ENCODE peak calls at places on chromosomes 7 and 10, in five cellular contexts. J is CD4-positive, alpha-beta memory T cell; A is AG10803; M is CD8-positive, alpha-beta T cell; Q is HL-60. D is an unnamed sample.

GRCh38 chr7:31114593-31115343 is 62.7 kb downstream of the ADCYAP1R1 start:
- DNase-seq in A (peak), J (no peak), Q (no peak), M (no peak), D (no peak)

GRCh38 chr7:12069757-12070156 is 141.3 kb upstream of the TMEM106B start:
- DNase-seq in Q (no peak), J (no peak), A (no peak), M (no peak), D (no peak)

GRCh38 chr10:43680035-43680434 is 31.4 kb upstream of the ZNF32 start:
- DNase-seq in J (no peak), A (no peak), M (no peak), Q (no peak), D (no peak)

GRCh38 chr10:129796611-129797420 is 167.3 kb downstream of the EBF3 start:
- DNase-seq in Q (peak), J (no peak), A (no peak), M (no peak), D (no peak)

GRCh38 chr7:10981317-10981716 is 7.6 kb downstream of the PHF14 start:
- DNase-seq in Q (no peak), M (no peak), A (no peak), J (no peak), D (no peak)

GRCh38 chr7:90686146-90686545 is 90.0 kb downstream of the CDK14 start:
- DNase-seq in J (no peak), A (no peak), M (no peak), Q (no peak), D (no peak)

GRCh38 chr7:86947956-86948355 is 111.5 kb downstream of the ELAPOR2 start:
- DNase-seq in J (no peak), Q (no peak), M (no peak), A (peak), D (no peak)

GRCh38 chr7:54014765-54015164 is 527.4 kb upstream of the VSTM2A start:
- DNase-seq in J (no peak), M (no peak), A (no peak), Q (no peak), D (no peak)

GRCh38 chr7:132419538-132419937 is 156.7 kb downstream of the PLXNA4 start:
- DNase-seq in J (no peak), M (no peak), Q (no peak), A (no peak), D (no peak)

GRCh38 chr10:51602326-51602725 is 97.1 kb downstream of the CSTF2T start:
- DNase-seq in Q (no peak), J (no peak), M (no peak), A (peak), D (no peak)

GRCh38 chr10:121661451-121661851 is 63.2 kb upstream of the FGFR2 start:
- DNase-seq in Q (no peak), A (no peak), M (no peak), J (no peak), D (no peak)

GRCh38 chr10:71555087-71555728 is 158.5 kb downstream of the CDH23 start:
- DNase-seq in A (no peak), J (no peak), M (no peak), Q (no peak), D (no peak)

GRCh38 chr10:80382989-80383388 is 25.4 kb upstream of the PRXL2A start:
- DNase-seq in M (peak), A (peak), J (no peak), Q (no peak), D (peak)
- H3K4me3 ChIP-seq in M (no peak), A (no peak), J (no peak), Q (no peak), D (no peak)

GRCh38 chr7:122305475-122306319 is 1.1 kb upstream of the FEZF1 start:
- DNase-seq in A (no peak), Q (no peak), J (no peak), M (no peak), D (no peak)
- H3K4me3 ChIP-seq in A (no peak), Q (no peak), J (no peak), M (no peak), D (no peak)

GRCh38 chr10:61640876-61641275 is 21.9 kb upstream of the CABCOCO1 start:
- DNase-seq in Q (no peak), J (no peak), A (no peak), M (no peak), D (no peak)

GRCh38 chr10:61639952-61640351 is 22.8 kb upstream of the CABCOCO1 start:
- DNase-seq in J (no peak), M (no peak), A (no peak), Q (no peak), D (no peak)

GRCh38 chr10:61642073-61642637 is 20.6 kb upstream of the CABCOCO1 start:
- DNase-seq in J (no peak), Q (no peak), A (peak), M (no peak), D (no peak)

GRCh38 chr10:61642692-61643091 is 20.0 kb upstream of the CABCOCO1 start:
- DNase-seq in A (peak), Q (no peak), J (no peak), M (no peak), D (no peak)

DNA sequence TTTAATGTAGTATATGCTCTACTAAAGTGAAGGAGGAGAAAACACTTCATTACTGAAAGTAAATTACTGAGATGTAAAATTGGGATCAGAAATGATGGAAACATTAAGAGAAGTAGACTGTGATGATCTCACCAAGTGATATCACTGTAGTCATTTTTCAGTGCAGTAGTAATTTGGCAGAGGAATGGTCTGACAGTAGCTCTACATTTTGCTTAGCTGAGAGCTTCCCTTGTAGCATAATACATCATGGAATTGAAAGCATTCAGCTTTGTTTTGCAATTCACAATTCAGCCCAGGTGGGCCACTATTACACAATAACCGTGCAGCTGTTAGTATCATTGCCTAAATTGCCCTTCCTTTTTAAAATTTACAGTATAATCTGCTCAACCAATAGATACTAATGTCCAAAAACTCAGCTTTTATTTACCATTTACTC is 19.4 kb upstream of the CABCOCO1 start:
- DNase-seq in Q (peak), A (peak), J (no peak), M (no peak), D (no peak)
- H3K4me3 ChIP-seq in Q (no peak), A (no peak), J (no peak), M (no peak), D (no peak)

GRCh38 chr10:21402606-21403083 is 122.8 kb downstream of the SKIDA1 start:
- DNase-seq in A (peak), Q (no peak), M (no peak), J (no peak), D (no peak)

GRCh38 chr10:21401196-21401595 is 124.3 kb downstream of the SKIDA1 start:
- DNase-seq in M (no peak), A (peak), J (no peak), Q (no peak), D (no peak)

GRCh38 chr10:21396889-21397288 is 128.6 kb downstream of the SKIDA1 start:
- DNase-seq in M (no peak), A (no peak), Q (no peak), J (no peak), D (no peak)

GRCh38 chr10:21399392-21400015 is 126.0 kb downstream of the SKIDA1 start:
- DNase-seq in A (peak), Q (no peak), J (no peak), M (no peak), D (no peak)

GRCh38 chr10:21398549-21399345 is 126.7 kb downstream of the SKIDA1 start:
- DNase-seq in A (peak), Q (no peak), M (no peak), J (no peak), D (no peak)
- H3K4me3 ChIP-seq in A (no peak), Q (no peak), M (no peak), J (no peak), D (no peak)

DNA sequence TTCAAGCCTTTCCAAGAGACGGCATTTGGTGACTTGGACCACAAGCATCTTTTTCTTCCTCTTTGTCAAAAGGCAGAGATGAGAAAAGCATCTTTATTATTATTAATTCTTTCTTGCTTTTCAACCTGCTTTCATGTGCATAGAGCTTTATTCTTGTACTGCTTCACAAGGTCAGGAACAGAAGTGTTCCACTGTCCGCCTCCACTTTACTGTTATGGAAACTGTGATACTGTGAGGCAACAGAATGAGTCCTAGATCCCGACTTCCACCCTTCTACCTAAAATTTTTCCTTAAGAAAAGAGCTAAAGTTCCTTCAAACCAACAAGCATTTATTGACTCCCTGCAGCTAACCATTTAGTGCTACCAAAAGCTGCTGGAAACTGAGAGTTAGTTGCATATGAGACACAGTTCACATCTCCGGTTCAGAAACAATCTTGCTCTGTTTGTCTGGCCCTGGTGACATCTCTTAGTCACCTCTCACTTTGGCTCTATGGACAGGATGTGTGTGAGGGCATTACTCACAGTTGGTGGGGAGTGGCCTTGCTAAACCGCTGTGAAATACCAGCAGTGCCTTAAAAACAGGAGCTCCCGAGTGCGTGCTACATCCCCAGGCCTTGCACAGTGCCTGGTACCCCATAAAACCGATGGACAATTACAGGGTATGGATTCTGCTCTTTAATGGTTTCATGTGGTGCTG is 77.1 kb upstream of the TRIL start:
- DNase-seq in Q (no peak), A (peak), M (no peak), J (no peak), D (no peak)
- H3K4me3 ChIP-seq in Q (no peak), A (no peak), M (no peak), J (no peak), D (no peak)

DNA sequence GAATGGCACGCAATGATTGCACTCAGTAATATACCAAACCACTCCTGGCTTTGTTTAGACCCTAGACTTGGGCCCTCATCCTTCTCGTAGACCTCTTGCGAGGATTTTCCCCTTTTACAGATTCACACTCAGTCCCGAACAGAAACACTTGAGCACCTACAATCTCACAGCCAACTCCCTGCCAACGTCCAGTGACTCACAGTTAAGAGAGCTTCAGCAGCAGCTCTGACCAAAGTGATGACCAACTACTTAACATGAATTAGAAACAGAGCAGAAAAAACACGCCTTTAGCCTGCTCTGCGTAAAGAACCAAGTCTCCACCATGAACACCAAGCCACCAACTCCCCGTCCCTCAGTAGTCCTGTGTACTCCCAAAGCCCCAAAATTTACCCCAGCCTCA is 2.2 kb downstream of the DNAJC30 start:
- DNase-seq in J (no peak), Q (no peak), M (no peak), A (peak), D (no peak)
- H3K4me3 ChIP-seq in J (no peak), Q (no peak), M (no peak), A (peak), D (no peak)

GRCh38 chr7:1941464-1942025 is 271.5 kb downstream of the ELFN1 start:
- DNase-seq in M (no peak), Q (no peak), J (peak), A (no peak), D (no peak)
- H3K4me3 ChIP-seq in M (no peak), Q (no peak), J (no peak), A (no peak), D (no peak)

GRCh38 chr7:151271699-151272355 is 23.3 kb upstream of the SMARCD3 start:
- DNase-seq in J (peak), A (peak), Q (peak), M (peak), D (no peak)
- H3K4me3 ChIP-seq in J (no peak), A (no peak), Q (no peak), M (no peak), D (no peak)

DNA sequence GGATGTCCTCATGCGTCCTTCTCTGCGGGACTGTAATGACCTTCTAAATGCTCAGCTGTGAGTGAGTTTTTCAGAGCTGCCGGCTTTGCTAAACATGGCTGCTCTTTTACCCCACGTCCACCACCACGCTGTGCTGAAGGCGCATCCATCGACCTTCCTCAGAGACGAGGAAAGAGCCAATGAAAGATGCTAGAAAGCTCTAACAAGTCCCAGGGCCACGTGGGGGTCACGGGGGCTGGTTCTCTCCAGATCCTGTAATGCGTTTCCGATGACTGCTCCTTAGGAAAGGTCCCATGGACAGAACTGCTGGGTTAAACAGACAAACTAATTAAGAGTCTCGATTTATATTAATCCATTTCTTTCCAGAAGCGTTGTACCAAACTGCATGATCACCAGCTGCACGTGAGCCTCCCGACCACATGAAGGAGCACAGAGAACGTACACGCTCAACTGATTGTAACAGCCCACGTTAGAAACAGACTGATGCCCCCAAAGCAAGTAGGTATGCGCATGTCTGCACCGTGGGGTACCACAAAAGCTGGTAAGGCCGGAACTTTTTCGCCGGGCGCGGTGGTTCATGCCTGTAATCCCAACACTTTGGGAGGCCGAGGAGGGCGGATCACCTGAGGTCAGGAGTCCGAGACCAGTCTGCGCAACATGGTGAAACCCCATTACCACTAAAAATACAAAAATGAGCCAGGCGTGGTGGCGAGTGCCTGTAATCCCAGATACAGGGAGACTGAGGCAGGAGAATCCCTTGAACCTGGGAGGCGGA is 109.6 kb downstream of the TCERG1L start:
- DNase-seq in J (no peak), M (no peak), A (no peak), Q (no peak), D (no peak)
- H3K4me3 ChIP-seq in J (no peak), M (no peak), A (no peak), Q (no peak), D (no peak)

GRCh38 chr10:89478085-89478738 is 57.2 kb downstream of the SLC16A12 start:
- DNase-seq in M (no peak), Q (no peak), J (no peak), A (no peak), D (peak)
- H3K4me3 ChIP-seq in M (no peak), Q (no peak), J (no peak), A (no peak), D (no peak)